ENCODE peak calls at places on chromosomes 11 and 22, in seven cellular contexts. M is fibroblast of mammary gland; E is cardiac fibroblast; R is NCI-H2227 treated with DMSO at 0.1 percent for 48 hours; I is stimulated activated effector memory CD8-positive, alpha-beta T cell treated with anti-CD3 and anti-CD28 coated beads, Interleukin-12 subunit alpha, Interleukin-12 subunit beta, amount 100 ng/mL, for 72 hours; B is ELR; X is stimulated activated CD4-positive, alpha-beta T cell treated with anti-CD3 and anti-CD28 coated beads, Interleukin-1b, Interleukin-23, amount 100 ng/mL, for 24 hours. T is an unnamed sample.

GRCh38 chr11:13091373-13091772 is 82.3 kb downstream of the RASSF10 start:
- DNase-seq in M (no peak), E (no peak), R (no peak), I (no peak), B (peak), X (no peak), T (no peak)

GRCh38 chr11:12007769-12008737 is at the start of gene DKK3:
- DNase-seq in M (no peak), E (peak), R (no peak), I (no peak), B (peak), X (no peak), T (no peak)

GRCh38 chr11:109641549-109641948 is 219.6 kb downstream of the C11orf87 start:
- DNase-seq in M (peak), E (peak), R (no peak), I (no peak), B (peak), X (no peak), T (no peak)

GRCh38 chr11:47950396-47950795 is 30.0 kb upstream of the PTPRJ start:
- DNase-seq in M (no peak), E (peak), R (no peak), I (no peak), B (no peak), X (peak), T (no peak)

GRCh38 chr22:40855960-40856512 is 403 bp downstream of the ST13 start:
- DNase-seq in M (peak), E (peak), R (no peak), I (no peak), B (peak), X (no peak), T (peak)

GRCh38 chr11:8102296-8102915 is 21.4 kb downstream of the TUB start:
- DNase-seq in M (no peak), E (no peak), R (no peak), I (no peak), B (no peak), X (no peak), T (no peak)

GRCh38 chr11:19910931-19911330 is 198.3 kb downstream of the NAV2 start:
- DNase-seq in M (no peak), E (no peak), R (no peak), I (no peak), B (no peak), X (no peak), T (no peak)

GRCh38 chr22:28883917-28884753 is 763 bp downstream of the ZNRF3 start:
- DNase-seq in M (no peak), E (peak), R (no peak), I (peak), B (peak), X (peak), T (no peak)

GRCh38 chr11:117313828-117314768 is 2.0 kb downstream of the BACE1 start:
- DNase-seq in M (no peak), E (no peak), R (no peak), I (no peak), B (no peak), X (no peak), T (no peak)

GRCh38 chr22:36439481-36440271 is 41.8 kb downstream of the TXN2 start:
- DNase-seq in M (peak), E (peak), R (no peak), I (no peak), B (peak), X (no peak), T (no peak)

GRCh38 chr11:113014731-113015455 is 53.7 kb downstream of the NCAM1 start:
- DNase-seq in M (no peak), E (peak), R (no peak), I (no peak), B (no peak), X (no peak), T (no peak)

GRCh38 chr11:68523743-68524142 is 63.2 kb downstream of the PPP6R3 start:
- DNase-seq in M (no peak), E (no peak), R (no peak), I (no peak), B (no peak), X (no peak), T (no peak)

GRCh38 chr11:60899021-60899936 is 7.1 kb downstream of the PRPF19 start:
- DNase-seq in M (peak), E (peak), R (peak), I (no peak), B (peak), X (no peak), T (no peak)

GRCh38 chr11:70924108-70924507 is 328.3 kb downstream of the SHANK2 start:
- DNase-seq in M (no peak), E (no peak), R (no peak), I (no peak), B (no peak), X (no peak), T (no peak)

GRCh38 chr11:79101736-79102135 is 339.1 kb downstream of the TENM4 start:
- DNase-seq in M (no peak), E (no peak), R (no peak), I (no peak), B (no peak), X (no peak), T (no peak)

GRCh38 chr11:69956669-69957190 is 121.4 kb upstream of the ANO1 start:
- DNase-seq in M (no peak), E (no peak), R (no peak), I (no peak), B (no peak), X (no peak), T (no peak)

GRCh38 chr11:44600261-44600660 is 34.8 kb downstream of the CD82 start:
- DNase-seq in M (no peak), E (no peak), R (no peak), I (no peak), B (no peak), X (no peak), T (no peak)

GRCh38 chr11:862028-862703 is 19.5 kb downstream of the TSPAN4 start:
- DNase-seq in M (no peak), E (no peak), R (no peak), I (no peak), B (no peak), X (no peak), T (no peak)

GRCh38 chr11:86515297-86516094 is 140.8 kb downstream of the CCDC81 start:
- DNase-seq in M (peak), E (peak), R (peak), I (no peak), B (peak), X (no peak), T (no peak)

GRCh38 chr11:86696004-86696403 is 23.6 kb upstream of the ME3 start:
- DNase-seq in M (peak), E (peak), R (no peak), I (no peak), B (peak), X (no peak), T (no peak)

T was measured in NK-92 treated with Interleukin-12 subunit alpha and Interleukin-12 subunit beta, amount 100 ng/mL, for 24 hours.